ENCODE peak calls at places on chromosome 22, in nine cellular contexts. E, S, M, F, N, T, V, D and Q are unnamed samples.

GRCh38 chr22:26590525-26590858 is 560 bp upstream of the TPST2 start:
- DNase-seq in E (no peak), S (no peak), M (no peak), F (no peak), N (no peak), T (no peak), V (no peak), D (no peak), Q (no peak)

GRCh38 chr22:35950262-35950661 is 78.4 kb downstream of the RBFOX2 start:
- DNase-seq in E (no peak), S (no peak), M (peak), F (no peak), N (no peak), T (no peak), V (no peak), D (peak), Q (no peak)

GRCh38 chr22:49633010-49633324 is 194.7 kb downstream of the BRD1 start:
- DNase-seq in E (no peak), S (peak), M (no peak), F (no peak), N (no peak), T (no peak), V (peak), D (no peak), Q (no peak)

GRCh38 chr22:27474112-27474571 is 327.4 kb downstream of the MN1 start:
- DNase-seq in E (no peak), S (no peak), M (no peak), F (no peak), N (no peak), T (peak), V (no peak), D (no peak), Q (no peak)

GRCh38 chr22:37330200-37331033 is 48.1 kb downstream of the CYTH4 start:
- DNase-seq in E (peak), S (no peak), M (peak), F (peak), N (no peak), T (peak), V (no peak), D (peak), Q (no peak)

GRCh38 chr22:44173154-44173553 is 7.6 kb upstream of the PARVG start:
- DNase-seq in E (no peak), S (no peak), M (no peak), F (no peak), N (no peak), T (no peak), V (no peak), D (no peak), Q (no peak)

GRCh38 chr22:43005106-43005505 is 9.8 kb downstream of the PACSIN2 start:
- DNase-seq in E (no peak), S (peak), M (no peak), F (no peak), N (no peak), T (no peak), V (no peak), D (no peak), Q (no peak)

GRCh38 chr22:44597616-44598015 is 99.6 kb upstream of the RTL6 start:
- DNase-seq in E (peak), S (no peak), M (no peak), F (peak), N (no peak), T (no peak), V (no peak), D (peak), Q (no peak)

GRCh38 chr22:37633082-37633692 is 6.3 kb upstream of the SH3BP1 start:
- DNase-seq in E (no peak), S (no peak), M (no peak), F (no peak), N (peak), T (peak), V (no peak), D (no peak), Q (no peak)

GRCh38 chr22:31926969-31927368 is 17.4 kb upstream of the YWHAH start:
- DNase-seq in E (peak), S (no peak), M (no peak), F (no peak), N (no peak), T (no peak), V (no peak), D (peak), Q (no peak)

GRCh38 chr22:23823331-23823791 is 15.4 kb downstream of the DERL3 start:
- DNase-seq in E (no peak), S (peak), M (no peak), F (no peak), N (peak), T (no peak), V (no peak), D (no peak), Q (no peak)

GRCh38 chr22:48347311-48347710 is 1480.4 kb downstream of the BRD1 start:
- DNase-seq in E (no peak), S (no peak), M (no peak), F (no peak), N (no peak), T (no peak), V (no peak), D (no peak), Q (no peak)

GRCh38 chr22:43356881-43357280 is 13.7 kb upstream of the SCUBE1 start:
- DNase-seq in E (no peak), S (no peak), M (no peak), F (no peak), N (peak), T (no peak), V (no peak), D (peak), Q (no peak)

GRCh38 chr22:22682807-22683667 is 38.6 kb downstream of the GGTLC2 start:
- DNase-seq in E (no peak), S (no peak), M (peak), F (peak), N (no peak), T (peak), V (no peak), D (no peak), Q (no peak)

GRCh38 chr22:37715760-37716159 is 18.9 kb downstream of the TRIOBP start:
- DNase-seq in E (no peak), S (no peak), M (no peak), F (no peak), N (no peak), T (no peak), V (no peak), D (no peak), Q (no peak)

GRCh38 chr22:39959640-39960447 is at the start of gene TMA7B:
- DNase-seq in E (peak), S (no peak), M (peak), F (peak), N (no peak), T (peak), V (no peak), D (peak), Q (no peak)
- H3K4me3 ChIP-seq in E (no peak), S (no peak), M (no peak), F (no peak), N (no peak), T (no peak), V (no peak), D (no peak), Q (no peak)

DNA sequence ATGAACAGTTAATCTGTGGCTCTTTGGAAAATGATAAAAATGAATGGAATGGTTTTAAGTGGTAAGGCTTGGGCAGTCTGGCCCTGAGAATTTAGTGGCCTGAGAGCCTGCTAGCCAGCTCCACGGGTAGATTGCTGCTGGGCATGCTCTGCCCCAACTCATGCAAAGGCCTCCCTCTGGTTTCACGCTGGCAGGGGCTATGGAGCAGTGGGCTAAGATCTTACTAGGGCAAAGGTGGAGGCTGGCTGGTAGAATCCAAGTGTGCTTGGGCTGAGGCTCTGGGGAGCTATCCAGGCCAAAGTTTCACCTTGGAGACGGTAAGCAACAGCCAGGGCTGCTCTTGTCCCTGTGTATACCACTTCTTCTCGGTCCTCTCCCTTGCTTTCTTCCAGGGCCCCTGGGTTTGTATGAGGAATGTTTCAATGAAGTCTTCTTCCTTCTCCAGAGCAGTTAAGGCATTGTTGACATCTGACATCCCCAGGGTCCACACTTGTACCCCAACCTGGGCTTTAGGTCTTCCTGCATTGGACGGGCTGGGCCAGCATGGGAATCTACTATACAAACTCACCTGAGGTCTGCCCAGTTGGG is 27.4 kb downstream of the UBE2L3 start:
- DNase-seq in E (no peak), S (no peak), M (no peak), F (no peak), N (no peak), T (no peak), V (no peak), D (no peak), Q (no peak)
- H3K4me3 ChIP-seq in E (no peak), S (no peak), M (no peak), F (no peak), N (no peak), T (no peak), V (peak), D (no peak), Q (no peak)

GRCh38 chr22:21652010-21652546 is 10.0 kb downstream of the SDF2L1 start:
- DNase-seq in E (peak), S (peak), M (peak), F (peak), N (peak), T (peak), V (peak), D (peak), Q (peak)
- H3K4me3 ChIP-seq in E (peak), S (peak), M (peak), F (peak), N (peak), T (peak), V (peak), D (peak), Q (peak)

GRCh38 chr22:41776381-41776780 is 24.1 kb upstream of the CCDC134 start:
- DNase-seq in E (no peak), S (no peak), M (no peak), F (no peak), N (no peak), T (no peak), V (no peak), D (no peak), Q (no peak)
- H3K4me3 ChIP-seq in E (no peak), S (no peak), M (no peak), F (no peak), N (no peak), T (no peak), V (no peak), D (no peak), Q (no peak)

DNA sequence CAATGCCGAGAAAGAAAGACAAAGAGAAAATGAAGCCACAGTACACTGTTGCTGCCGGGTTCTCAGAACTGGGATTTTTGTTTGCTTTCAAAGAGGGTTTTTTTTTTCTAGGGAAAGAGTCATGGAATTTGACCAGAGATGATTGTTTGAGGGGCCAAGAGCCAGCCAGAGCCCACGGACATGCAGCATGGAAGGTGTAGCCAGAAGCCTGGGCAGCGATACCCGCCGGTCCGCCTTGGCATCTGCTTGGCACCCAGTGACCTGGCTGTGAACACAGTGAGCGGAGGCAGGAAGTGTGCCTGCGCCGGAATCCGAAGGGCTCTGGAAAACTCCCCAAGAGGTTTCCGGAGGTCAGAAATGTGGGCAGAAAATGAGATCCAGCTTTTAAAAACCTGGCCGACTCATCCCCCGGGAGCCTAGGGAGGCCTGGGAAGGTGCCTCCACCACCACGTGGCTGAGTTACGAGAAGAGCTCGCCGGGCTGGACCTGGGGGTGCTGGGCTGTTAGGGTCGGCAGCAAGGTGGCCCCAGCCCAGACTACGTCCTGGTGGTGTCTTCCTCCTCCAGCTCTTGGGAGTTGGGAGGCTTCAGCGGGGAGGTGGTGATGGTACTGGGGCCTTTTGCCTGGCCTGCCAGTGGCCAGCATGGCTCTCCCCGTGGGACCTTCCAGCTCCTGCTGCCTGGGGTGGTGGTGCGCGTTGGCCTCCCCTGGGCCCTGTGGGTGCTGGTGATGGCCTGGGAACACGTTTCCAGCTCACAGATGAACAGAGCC is 61.6 kb upstream of the PPARA start:
- DNase-seq in E (peak), S (peak), M (no peak), F (peak), N (peak), T (peak), V (peak), D (no peak), Q (peak)
- H3K4me3 ChIP-seq in E (peak), S (peak), M (peak), F (no peak), N (peak), T (peak), V (peak), D (no peak), Q (peak)

GRCh38 chr22:39556970-39557811 is 13.4 kb upstream of the CACNA1I start:
- DNase-seq in E (peak), S (no peak), M (peak), F (peak), N (peak), T (no peak), V (no peak), D (no peak), Q (no peak)
- H3K4me3 ChIP-seq in E (no peak), S (no peak), M (peak), F (no peak), N (no peak), T (no peak), V (peak), D (no peak), Q (peak)

GRCh38 chr22:50727678-50728522 is 10.1 kb upstream of the ACR start:
- DNase-seq in E (no peak), S (peak), M (no peak), F (no peak), N (no peak), T (no peak), V (peak), D (no peak), Q (no peak)

GRCh38 chr22:50723991-50724390 is 14.0 kb upstream of the ACR start:
- DNase-seq in E (no peak), S (no peak), M (no peak), F (peak), N (no peak), T (no peak), V (no peak), D (no peak), Q (no peak)

GRCh38 chr22:50724616-50725015 is 13.4 kb upstream of the ACR start:
- DNase-seq in E (no peak), S (no peak), M (no peak), F (no peak), N (no peak), T (no peak), V (no peak), D (no peak), Q (no peak)

GRCh38 chr22:50726643-50727340 is 11.2 kb upstream of the ACR start:
- DNase-seq in E (no peak), S (peak), M (no peak), F (no peak), N (no peak), T (no peak), V (peak), D (peak), Q (no peak)

GRCh38 chr22:50725597-50725996 is 12.4 kb upstream of the ACR start:
- DNase-seq in E (no peak), S (no peak), M (no peak), F (no peak), N (no peak), T (no peak), V (peak), D (no peak), Q (no peak)
- H3K4me3 ChIP-seq in E (no peak), S (no peak), M (no peak), F (no peak), N (no peak), T (no peak), V (no peak), D (no peak), Q (no peak)

DNA sequence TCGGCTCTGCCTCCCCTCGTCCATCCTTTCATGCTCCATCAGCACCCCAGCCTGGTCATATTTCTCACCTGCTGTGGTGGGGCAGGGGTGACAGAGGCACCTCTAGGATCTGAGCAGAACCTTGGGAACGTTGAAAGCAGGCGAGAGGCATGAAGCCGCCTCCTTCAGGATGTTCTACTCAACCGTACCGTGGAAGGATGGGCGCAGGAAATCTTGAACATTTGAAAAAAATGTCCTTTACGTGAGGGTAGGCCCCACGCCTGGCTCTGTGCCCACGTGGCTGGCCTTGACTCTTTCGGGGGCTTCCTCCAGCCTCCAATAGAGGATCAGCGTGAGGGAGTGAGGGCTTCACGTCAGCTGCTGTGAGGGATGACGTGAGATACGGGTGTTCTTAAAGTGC is 90.7 kb downstream of the TBC1D22A start:
- DNase-seq in E (no peak), S (no peak), M (no peak), F (no peak), N (no peak), T (no peak), V (no peak), D (no peak), Q (no peak)
- H3K4me3 ChIP-seq in E (no peak), S (no peak), M (no peak), F (no peak), N (no peak), T (no peak), V (no peak), D (no peak), Q (no peak)

GRCh38 chr22:30305906-30306628 is 16.8 kb upstream of the CASTOR1 start:
- DNase-seq in E (no peak), S (no peak), M (no peak), F (no peak), N (no peak), T (no peak), V (no peak), D (no peak), Q (no peak)

GRCh38 chr22:30307026-30307574 is 17.8 kb upstream of the CASTOR1 start:
- DNase-seq in E (no peak), S (no peak), M (no peak), F (no peak), N (no peak), T (no peak), V (no peak), D (no peak), Q (no peak)

GRCh38 chr22:30306629-30307016 is 17.3 kb upstream of the CASTOR1 start:
- DNase-seq in E (no peak), S (no peak), M (no peak), F (no peak), N (no peak), T (no peak), V (no peak), D (no peak), Q (no peak)

GRCh38 chr22:30304495-30305244 is 15.4 kb upstream of the CASTOR1 start:
- DNase-seq in E (no peak), S (no peak), M (no peak), F (no peak), N (no peak), T (no peak), V (no peak), D (no peak), Q (no peak)

DNA sequence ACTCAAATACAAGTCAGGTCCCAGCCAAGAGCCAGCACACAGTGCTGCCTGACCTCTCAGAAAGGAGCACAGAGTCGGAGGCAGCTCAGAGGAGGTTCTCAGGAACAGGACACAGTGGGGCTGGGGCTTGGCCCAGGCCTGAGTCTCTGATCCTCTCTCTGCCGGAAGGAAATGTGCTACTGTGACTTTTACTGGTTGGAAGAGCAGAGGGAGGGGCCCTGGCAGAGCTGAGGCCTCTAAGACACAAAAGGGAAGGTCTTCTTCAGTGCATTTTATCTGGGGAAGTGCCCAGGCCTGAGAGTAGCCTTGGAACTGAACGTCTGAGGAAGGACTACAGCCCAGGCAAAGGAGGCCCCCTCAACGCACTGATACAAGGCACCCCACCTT is 16.2 kb upstream of the CASTOR1 start:
- DNase-seq in E (no peak), S (no peak), M (no peak), F (no peak), N (no peak), T (no peak), V (peak), D (no peak), Q (no peak)
- H3K4me3 ChIP-seq in E (no peak), S (peak), M (no peak), F (no peak), N (no peak), T (no peak), V (peak), D (no peak), Q (peak)